ENCODE peak calls at places on chromosome 18, in five cellular contexts. X, N, Z, Q and I are unnamed samples.

GRCh38 chr18:23690505-23691068 is 1.3 kb downstream of the LAMA3 start:
- DNase-seq in X (no peak), N (no peak), Z (no peak), Q (no peak), I (no peak)

GRCh38 chr18:62863629-62864028 is 148.3 kb downstream of the PHLPP1 start:
- DNase-seq in X (peak; percentile 65), N (no peak), Z (no peak), Q (no peak), I (no peak)

GRCh38 chr18:22667616-22668422 is 250.1 kb upstream of the CTAGE1 start:
- DNase-seq in X (peak; percentile 99), N (no peak), Z (no peak), Q (no peak), I (no peak)

GRCh38 chr18:5075297-5075696 is 121.8 kb downstream of the AKAIN1 start:
- DNase-seq in X (no peak), N (no peak), Z (no peak), Q (no peak), I (no peak)

GRCh38 chr18:33838084-33838483 is 260.1 kb downstream of the ASXL3 start:
- DNase-seq in X (no peak), N (no peak), Z (no peak), Q (no peak), I (no peak)

GRCh38 chr18:46623541-46623940 is 33.5 kb downstream of the LOXHD1 start:
- DNase-seq in X (no peak), N (peak; percentile 27), Z (no peak), Q (peak; percentile 20), I (peak; percentile 30)

GRCh38 chr18:56982756-56983155 is 164.1 kb upstream of the BOD1L2 start:
- DNase-seq in X (no peak), N (no peak), Z (no peak), Q (no peak), I (no peak)

GRCh38 chr18:34951625-34952379 is 89.4 kb upstream of the MAPRE2 start:
- DNase-seq in X (no peak), N (no peak), Z (no peak), Q (no peak), I (no peak)

GRCh38 chr18:13393338-13393737 is 174.8 kb downstream of the LDLRAD4 start:
- DNase-seq in X (no peak), N (no peak), Z (no peak), Q (no peak), I (no peak)

GRCh38 chr18:934518-935123 is 29.9 kb downstream of the ADCYAP1 start:
- DNase-seq in X (no peak), N (no peak), Z (no peak), Q (no peak), I (no peak)

GRCh38 chr18:65527879-65528633 is 222.8 kb upstream of the CDH7 start:
- DNase-seq in X (no peak), N (no peak), Z (no peak), Q (no peak), I (no peak)

GRCh38 chr18:48594725-48595124 is 55.9 kb downstream of the CTIF start:
- DNase-seq in X (no peak), N (peak; percentile 45), Z (no peak), Q (no peak), I (peak; percentile 82)

GRCh38 chr18:29164020-29164706 is 987.2 kb upstream of the CDH2 start:
- DNase-seq in X (peak; percentile 96), N (no peak), Z (no peak), Q (no peak), I (no peak)

GRCh38 chr18:26511339-26512071 is 36.8 kb downstream of the KCTD1 start:
- DNase-seq in X (no peak), N (no peak), Z (no peak), Q (no peak), I (no peak)

GRCh38 chr18:56501896-56502295 is 136.5 kb downstream of the TXNL1 start:
- DNase-seq in X (peak; percentile 10), N (no peak), Z (no peak), Q (no peak), I (no peak)

GRCh38 chr18:32040936-32041335 is 22.3 kb downstream of the RNF125 start:
- DNase-seq in X (no peak), N (no peak), Z (no peak), Q (peak; percentile 44), I (no peak)

GRCh38 chr18:22211660-22212059 is 42.3 kb downstream of the GATA6 start:
- DNase-seq in X (no peak), N (no peak), Z (no peak), Q (no peak), I (no peak)

GRCh38 chr18:61931654-61932379 is 39.0 kb upstream of the RNF152 start:
- DNase-seq in X (no peak), N (no peak), Z (no peak), Q (no peak), I (no peak)

GRCh38 chr18:45839415-45840395 is 14.2 kb downstream of the SIGLEC15 start:
- DNase-seq in X (peak; percentile 80), N (no peak), Z (no peak), Q (no peak), I (no peak)

GRCh38 chr18:1513519-1513918 is 608.8 kb downstream of the ADCYAP1 start:
- DNase-seq in X (no peak), N (no peak), Z (no peak), Q (no peak), I (no peak)

GRCh38 chr18:25743661-25744151 is 346.7 kb downstream of the SS18 start:
- DNase-seq in X (no peak), N (no peak), Z (no peak), Q (no peak), I (no peak)

GRCh38 chr18:67500512-67500911 is 16.0 kb downstream of the DSEL start:
- DNase-seq in X (no peak), N (no peak), Z (no peak), Q (no peak), I (no peak)

GRCh38 chr18:67508146-67508545 is 8.4 kb downstream of the DSEL start:
- DNase-seq in X (no peak), N (no peak), Z (no peak), Q (no peak), I (no peak)

GRCh38 chr18:67509711-67510110 is 6.8 kb downstream of the DSEL start:
- DNase-seq in X (peak; percentile 85), N (no peak), Z (no peak), Q (no peak), I (no peak)

DNA sequence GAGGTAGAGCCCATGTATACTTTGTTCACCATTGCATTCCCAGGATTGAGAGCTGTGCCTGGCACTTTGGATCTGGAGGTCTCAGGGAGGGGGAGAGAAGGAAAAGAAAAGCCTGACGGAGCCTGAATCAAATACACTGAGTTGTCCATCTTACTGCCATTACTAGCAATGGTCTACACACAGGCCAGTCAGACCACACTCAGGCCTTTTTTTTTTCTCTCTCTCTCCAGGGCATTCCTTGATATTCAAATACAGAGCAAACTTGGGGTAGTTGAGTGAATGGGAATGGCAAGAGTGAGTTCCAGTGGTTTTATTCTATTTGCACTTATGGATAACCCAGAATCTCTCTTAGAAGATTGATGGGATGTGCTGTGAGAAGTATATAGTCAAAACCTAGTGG is 11.8 kb downstream of the DSEL start:
- DNase-seq in X (no peak), N (no peak), Z (no peak), Q (no peak), I (no peak)
- H3K27ac ChIP-seq in X (no peak overlapping the region), N (no peak overlapping the region), Z (no peak overlapping the region), Q (no peak overlapping the region), I (no peak overlapping the region)

DNA sequence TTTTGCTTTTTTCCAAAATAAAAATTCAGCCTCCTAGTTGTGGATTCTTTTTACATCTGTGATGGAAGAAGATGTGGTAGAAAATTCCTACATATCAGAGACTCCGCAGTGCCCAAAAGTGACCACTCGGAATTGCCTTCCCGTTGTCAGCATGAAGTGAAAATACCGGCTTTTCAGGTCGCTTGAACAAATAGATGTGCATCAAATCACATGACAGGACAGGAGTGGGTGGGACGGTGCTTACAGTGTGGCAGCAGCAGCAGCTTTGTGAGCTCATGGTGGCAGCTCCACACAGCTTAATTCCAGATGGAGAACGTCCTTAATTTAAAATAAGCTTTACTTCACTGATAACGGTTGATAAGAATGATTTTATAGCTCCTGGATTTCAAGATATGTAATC is 20.3 kb downstream of the SALL3 start:
- DNase-seq in X (no peak), N (no peak), Z (no peak), Q (no peak), I (no peak)
- H3K27me3 ChIP-seq in X (no peaks in the 10 kb centered on the region), N (peaks cover 65% of the 10 kb centered on the region), Z (no peaks in the 10 kb centered on the region), Q (no peaks in the 10 kb centered on the region), I (no peaks in the 10 kb centered on the region)

GRCh38 chr18:54250846-54251251 is 18.5 kb upstream of the POLI start:
- DNase-seq in X (no peak), N (no peak), Z (no peak), Q (no peak), I (no peak)

GRCh38 chr18:54254265-54254758 is 15.0 kb upstream of the POLI start:
- DNase-seq in X (peak; percentile 20), N (no peak), Z (no peak), Q (no peak), I (no peak)

GRCh38 chr18:54257015-54257414 is 12.3 kb upstream of the POLI start:
- DNase-seq in X (no peak), N (no peak), Z (no peak), Q (no peak), I (no peak)

GRCh38 chr18:54251606-54252400 is 17.5 kb upstream of the POLI start:
- DNase-seq in X (no peak), N (no peak), Z (no peak), Q (no peak), I (no peak)

DNA sequence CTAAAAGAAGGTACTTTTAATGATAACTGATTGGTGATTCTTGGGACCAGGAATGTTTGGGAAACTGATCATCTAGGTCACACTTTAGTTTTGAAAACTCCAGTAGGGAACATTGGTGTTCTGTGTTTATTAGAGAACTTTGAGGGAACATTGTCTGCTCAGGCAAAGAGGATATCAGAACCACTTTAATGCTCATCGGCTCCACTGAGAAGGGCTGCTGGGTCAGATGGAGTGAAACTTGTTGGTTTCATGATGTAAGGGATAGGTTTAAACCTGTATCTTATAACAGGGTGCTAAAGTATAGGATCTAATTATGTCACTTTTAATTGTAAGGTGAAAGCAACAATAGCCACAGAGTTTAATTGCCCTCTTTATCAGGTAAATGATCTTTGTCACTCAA is 14.2 kb upstream of the POLI start:
- DNase-seq in X (no peak), N (no peak), Z (no peak), Q (no peak), I (no peak)
- H3K27ac ChIP-seq in X (no peak overlapping the region), N (no peak overlapping the region), Z (no peak overlapping the region), Q (no peak overlapping the region), I (no peak overlapping the region)

DNA sequence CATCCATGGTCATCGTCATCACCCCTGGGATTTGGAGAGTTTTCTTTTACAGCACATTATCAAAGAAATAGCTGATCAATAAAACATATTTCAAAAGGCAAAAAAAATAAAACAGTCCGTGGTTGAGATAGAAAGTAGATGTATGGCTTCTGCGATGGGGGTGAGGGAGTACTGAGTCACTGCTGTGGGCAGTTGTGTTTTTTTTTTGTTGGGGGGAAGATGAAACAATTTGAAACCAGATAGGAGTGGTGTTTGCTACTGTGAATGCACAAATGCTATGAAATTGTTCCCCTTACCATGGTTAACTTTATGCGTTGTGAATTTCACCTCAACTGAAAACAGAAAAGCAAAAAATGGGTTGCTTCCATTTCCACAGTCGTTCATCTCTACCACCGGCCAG is 11.9 kb upstream of the SALL3 start:
- DNase-seq in X (no peak), N (no peak), Z (no peak), Q (no peak), I (no peak)
- H3K27me3 ChIP-seq in X (peaks cover 8% of the 10 kb centered on the region), N (peaks cover 76% of the 10 kb centered on the region), Z (no peaks in the 10 kb centered on the region), Q (peaks cover 8% of the 10 kb centered on the region), I (peaks cover 45% of the 10 kb centered on the region)